ENCODE peak calls at places on chromosomes 5 and 9, in four cellular contexts. One of them, this sample, is unnamed. For H3K4me1, the result is how much of the 10 kb centered on the place peaks cover.

GRCh38 chr9:114315723-114316363 is 7.1 kb upstream of the ORM1 start:
- DNase-seq in uterus: peak
- DNase-seq in adrenal gland: no peak
- DNase-seq in mucosa of descending colon: peak
- DNase-seq in this sample: no peak

GRCh38 chr5:33649801-33650482 is 209.2 kb downstream of the TARS1 start:
- DNase-seq in mucosa of descending colon: no peak
- DNase-seq in uterus: no peak
- DNase-seq in adrenal gland: no peak
- DNase-seq in this sample: no peak

GRCh38 chr9:133716564-133717112 is 21.5 kb downstream of the SARDH start:
- DNase-seq in uterus: no peak
- DNase-seq in adrenal gland: no peak
- DNase-seq in mucosa of descending colon: no peak
- DNase-seq in this sample: no peak

GRCh38 chr9:7844283-7844682 is 44.7 kb upstream of the DMAC1 start:
- DNase-seq in adrenal gland: no peak
- DNase-seq in mucosa of descending colon: no peak
- DNase-seq in uterus: no peak
- DNase-seq in this sample: no peak

GRCh38 chr5:156411131-156411727 is 84.3 kb downstream of the SGCD start:
- DNase-seq in mucosa of descending colon: no peak
- DNase-seq in uterus: no peak
- DNase-seq in adrenal gland: no peak
- DNase-seq in this sample: no peak

GRCh38 chr9:34123682-34124081 is 2.8 kb downstream of the DCAF12 start:
- DNase-seq in mucosa of descending colon: no peak
- DNase-seq in uterus: no peak
- DNase-seq in adrenal gland: peak
- DNase-seq in this sample: no peak

GRCh38 chr5:81825237-81825636 is 74.3 kb upstream of the SSBP2 start:
- DNase-seq in adrenal gland: peak
- DNase-seq in mucosa of descending colon: peak
- DNase-seq in uterus: peak
- DNase-seq in this sample: peak

GRCh38 chr5:139181835-139182452 is 16.2 kb downstream of the SIL1 start:
- DNase-seq in mucosa of descending colon: no peak
- DNase-seq in uterus: peak
- DNase-seq in adrenal gland: no peak
- DNase-seq in this sample: no peak

GRCh38 chr5:157533011-157533481 is 42.5 kb downstream of the ADAM19 start:
- DNase-seq in mucosa of descending colon: no peak
- DNase-seq in adrenal gland: peak
- DNase-seq in uterus: no peak
- DNase-seq in this sample: no peak

GRCh38 chr5:9269024-9269423 is 276.9 kb downstream of the SEMA5A start:
- DNase-seq in uterus: no peak
- DNase-seq in mucosa of descending colon: no peak
- DNase-seq in adrenal gland: no peak
- DNase-seq in this sample: no peak

GRCh38 chr9:99079542-99079941 is 25.4 kb upstream of the TGFBR1 start:
- DNase-seq in uterus: no peak
- DNase-seq in mucosa of descending colon: no peak
- DNase-seq in adrenal gland: no peak
- DNase-seq in this sample: no peak

GRCh38 chr9:31394040-31394473 is 990.4 kb upstream of the ACO1 start:
- DNase-seq in adrenal gland: no peak
- DNase-seq in uterus: no peak
- DNase-seq in mucosa of descending colon: no peak
- DNase-seq in this sample: no peak

DNA sequence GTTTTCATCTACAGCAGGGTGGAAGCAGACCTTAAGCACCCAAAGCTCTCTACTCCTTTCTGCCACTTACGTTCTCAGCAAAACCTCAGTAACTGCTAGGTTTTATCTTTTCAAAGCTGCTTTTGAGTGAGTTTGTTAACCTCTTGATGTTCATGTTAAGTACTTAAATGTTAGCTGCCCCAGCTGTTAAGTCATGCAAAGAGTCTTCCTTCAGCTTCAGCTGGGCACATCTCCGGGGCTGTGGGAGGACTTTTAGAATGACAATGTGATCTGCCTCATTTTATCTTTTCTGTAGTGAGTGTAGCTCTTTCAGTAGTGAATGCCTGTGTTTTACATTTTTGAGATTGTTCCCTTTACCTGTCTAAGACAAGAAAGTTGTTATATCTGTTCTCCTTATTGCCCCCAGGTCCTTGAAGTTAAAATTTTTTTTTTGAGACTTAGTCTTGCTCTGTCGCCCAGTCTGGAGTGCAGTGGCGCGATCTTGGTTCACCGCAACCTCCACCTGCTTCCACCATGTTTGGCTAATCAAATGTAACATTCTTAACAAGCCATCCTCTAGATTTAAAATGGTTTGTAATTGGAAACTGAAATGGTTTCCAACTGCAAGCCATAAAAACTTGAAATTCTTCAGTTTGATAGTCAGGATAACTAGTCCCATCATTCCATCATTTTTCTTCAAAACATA is 19.6 kb downstream of the KDM4C start:
- DNase-seq in mucosa of descending colon: no peak
- DNase-seq in uterus: no peak
- DNase-seq in adrenal gland: no peak
- DNase-seq in this sample: no peak
- H3K4me3 ChIP-seq in mucosa of descending colon: no peak
- H3K4me3 ChIP-seq in uterus: no peak
- H3K4me3 ChIP-seq in adrenal gland: no peak
- H3K4me3 ChIP-seq in this sample: no peak

GRCh38 chr5:143737073-143737472 is 74.9 kb upstream of the HMHB1 start:
- DNase-seq in uterus: no peak
- DNase-seq in mucosa of descending colon: no peak
- DNase-seq in adrenal gland: no peak
- DNase-seq in this sample: no peak

GRCh38 chr5:143730112-143730801 is 81.7 kb upstream of the HMHB1 start:
- DNase-seq in mucosa of descending colon: no peak
- DNase-seq in uterus: no peak
- DNase-seq in adrenal gland: no peak
- DNase-seq in this sample: no peak

GRCh38 chr5:143733635-143734341 is 78.2 kb upstream of the HMHB1 start:
- DNase-seq in uterus: no peak
- DNase-seq in adrenal gland: no peak
- DNase-seq in mucosa of descending colon: no peak
- DNase-seq in this sample: no peak

GRCh38 chr5:143738415-143739401 is 73.3 kb upstream of the HMHB1 start:
- DNase-seq in uterus: no peak
- DNase-seq in mucosa of descending colon: no peak
- DNase-seq in adrenal gland: no peak
- DNase-seq in this sample: no peak

DNA sequence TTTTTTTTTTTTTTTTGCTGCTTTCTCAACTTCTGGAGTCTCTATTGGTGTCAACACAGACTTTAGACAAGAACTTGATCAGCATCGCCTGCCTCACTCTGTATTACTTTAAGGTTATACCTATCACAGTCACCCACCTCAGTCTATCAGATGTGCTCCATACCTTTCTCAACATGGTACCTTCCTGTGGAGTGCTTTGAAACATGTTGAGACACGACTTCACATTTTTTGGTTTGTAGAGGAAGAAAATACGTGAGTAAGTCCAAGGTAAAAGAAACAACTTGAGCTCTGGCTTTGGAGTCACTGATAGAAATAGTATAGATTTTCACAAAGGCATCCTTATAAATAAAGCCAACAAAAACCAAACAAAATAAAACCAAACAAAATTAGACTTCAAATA is 77.6 kb upstream of the HMHB1 start:
- DNase-seq in adrenal gland: no peak
- DNase-seq in uterus: no peak
- DNase-seq in mucosa of descending colon: no peak
- DNase-seq in this sample: no peak
- H3K4me1 ChIP-seq in adrenal gland: under half
- H3K4me1 ChIP-seq in uterus: under half
- H3K4me1 ChIP-seq in mucosa of descending colon: under half
- H3K4me1 ChIP-seq in this sample: under half

DNA sequence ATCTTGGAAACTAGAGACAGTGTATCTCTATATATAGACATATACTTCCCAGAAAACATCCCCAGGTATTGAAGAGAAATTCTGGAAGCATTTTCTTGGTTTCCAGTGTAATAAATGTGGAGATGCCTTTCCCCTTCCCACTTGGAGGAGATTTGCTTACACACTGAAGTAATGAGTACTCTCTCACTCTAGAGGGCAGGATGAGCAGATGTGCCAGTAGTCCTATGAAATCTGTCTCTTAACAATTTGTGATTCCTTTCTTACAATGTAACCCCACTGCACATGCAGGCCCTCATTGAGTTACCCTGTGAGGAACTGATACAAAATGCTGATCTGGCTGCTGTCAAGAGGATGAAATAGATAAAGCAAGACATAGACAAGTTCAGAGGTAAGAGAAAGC is 567.2 kb downstream of the SLCO4C1 start:
- DNase-seq in adrenal gland: no peak
- DNase-seq in mucosa of descending colon: no peak
- DNase-seq in uterus: no peak
- DNase-seq in this sample: no peak
- TF ChIP-seq CTCF in adrenal gland: no peak
- TF ChIP-seq CTCF in mucosa of descending colon: no peak
- TF ChIP-seq CTCF in uterus: no peak
- TF ChIP-seq CTCF in this sample: no peak

DNA sequence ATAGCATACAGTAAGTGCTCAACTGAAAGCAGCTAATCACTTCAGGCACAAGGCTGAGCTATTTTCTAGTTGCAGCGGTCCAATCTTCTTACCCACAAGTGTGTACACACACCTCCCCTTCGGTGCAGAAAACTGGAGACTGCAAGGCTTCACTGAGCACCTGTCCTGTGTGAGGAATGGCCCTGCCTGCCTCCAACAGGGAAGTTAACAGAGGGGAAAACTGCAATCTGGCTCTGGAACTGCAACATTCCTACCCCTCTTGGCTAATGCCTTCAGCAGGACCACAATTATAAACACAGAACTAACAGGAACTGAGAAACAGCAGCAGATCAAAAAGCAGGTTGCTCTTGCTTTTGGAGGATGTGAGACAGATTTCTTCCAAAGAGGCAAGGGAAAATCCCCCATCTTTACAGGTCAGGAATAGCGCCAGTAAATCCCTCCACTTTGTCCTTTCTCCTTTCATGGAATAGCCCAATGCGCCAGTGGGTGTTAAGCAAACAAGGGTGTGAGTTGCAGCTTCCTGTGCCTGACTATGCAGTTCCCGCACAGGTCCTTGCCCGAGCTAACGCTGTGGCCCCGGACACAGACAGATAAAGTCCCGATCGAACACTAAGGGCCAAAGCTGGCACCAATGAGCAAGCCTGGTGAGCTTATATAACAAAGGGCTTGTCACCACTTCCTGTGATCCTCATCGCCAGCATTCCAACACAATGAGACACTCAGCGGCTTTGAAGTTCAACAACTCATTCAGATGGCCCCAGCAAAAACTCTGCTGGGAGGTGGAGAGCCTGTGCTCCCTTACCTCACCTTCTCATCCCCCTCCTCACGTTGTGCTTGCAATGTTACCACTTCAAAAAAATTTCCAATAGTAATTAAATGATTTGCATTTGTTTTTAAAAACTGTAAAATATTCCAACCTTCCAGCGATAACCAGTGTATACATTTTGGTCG is 21.5 kb downstream of the SHB start:
- DNase-seq in adrenal gland: peak
- DNase-seq in uterus: no peak
- DNase-seq in mucosa of descending colon: peak
- DNase-seq in this sample: no peak
- H3K4me3 ChIP-seq in adrenal gland: no peak
- H3K4me3 ChIP-seq in uterus: no peak
- H3K4me3 ChIP-seq in mucosa of descending colon: no peak
- H3K4me3 ChIP-seq in this sample: no peak

DNA sequence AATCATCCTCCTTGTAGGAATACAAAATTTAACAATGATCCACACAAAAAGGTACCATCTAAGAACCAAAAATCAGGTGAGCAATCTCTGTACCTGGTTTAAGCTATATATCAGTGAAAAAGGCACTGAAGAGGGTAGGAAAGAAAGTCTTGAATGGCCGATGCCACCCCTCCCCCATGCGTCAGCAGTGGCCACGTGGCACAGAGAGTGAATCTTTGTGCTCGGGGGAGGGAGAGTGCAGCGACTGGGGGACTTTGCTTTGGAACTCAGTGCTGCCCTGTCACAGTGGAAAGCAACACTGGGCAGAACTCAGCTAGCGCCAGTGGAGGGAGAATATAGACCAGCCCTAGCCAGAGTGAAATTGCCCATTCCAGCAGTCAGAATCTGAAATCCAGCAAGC is 28.3 kb upstream of the PDE4D start:
- DNase-seq in mucosa of descending colon: no peak
- DNase-seq in adrenal gland: no peak
- DNase-seq in uterus: no peak
- DNase-seq in this sample: peak
- H3K4me1 ChIP-seq in mucosa of descending colon: under half
- H3K4me1 ChIP-seq in adrenal gland: under half
- H3K4me1 ChIP-seq in uterus: under half
- H3K4me1 ChIP-seq in this sample: under half